ENCODE peak calls at places on chromosomes 11 and 22, in eight cellular contexts. F, N, L, O, Q, B, G and J are unnamed samples.

GRCh38 chr11:126229782-126230540 is 18.4 kb downstream of the FAM118B start:
- DNase-seq in N (no peak), L (no peak), O (no peak), G (peak; percentile 12), Q (no peak), F (no peak), B (no peak), J (no peak)

GRCh38 chr11:27870985-27871485 is 170.8 kb upstream of the BDNF start:
- DNase-seq in B (no peak), L (no peak), G (no peak), F (no peak), Q (no peak), O (no peak), N (no peak), J (no peak)

GRCh38 chr22:39727541-39727940 is 157.0 kb downstream of the CACNA1I start:
- DNase-seq in N (no peak), G (no peak), Q (no peak), L (peak; percentile 63), O (no peak), F (no peak), B (no peak), J (peak; percentile 20)

GRCh38 chr11:10322830-10323792 is 18.2 kb downstream of the ADM start:
- DNase-seq in O (no peak), F (no peak), G (peak; percentile 94), N (peak; percentile 90), Q (peak; percentile 42), B (no peak), L (peak; percentile 85), J (peak; percentile 80)

GRCh38 chr11:126561327-126561893 is 205.9 kb downstream of the ST3GAL4 start:
- DNase-seq in F (peak; percentile 86), G (peak; percentile 66), B (no peak), Q (peak; percentile 33), L (peak; percentile 86), N (no peak), O (no peak), J (no peak)

GRCh38 chr11:62851807-62852522 is 12.6 kb upstream of the WDR74 start:
- DNase-seq in G (no peak), Q (no peak), N (no peak), F (no peak), O (no peak), L (no peak), B (no peak), J (no peak)

GRCh38 chr11:10500757-10501684 is 40.0 kb downstream of the RNF141 start:
- DNase-seq in L (no peak), O (peak; percentile 46), Q (no peak), G (no peak), B (no peak), F (no peak), N (no peak), J (no peak)

GRCh38 chr11:32312865-32313403 is 122.4 kb downstream of the WT1 start:
- DNase-seq in L (peak; percentile 71), Q (peak; percentile 29), O (no peak), F (no peak), B (no peak), N (peak; percentile 84), G (peak; percentile 92), J (no peak)

GRCh38 chr22:29907753-29908515 is 25.0 kb downstream of the MTMR3 start:
- DNase-seq in Q (peak; percentile 84), B (no peak), G (peak; percentile 83), N (peak; percentile 87), F (no peak), L (peak; percentile 92), O (no peak), J (peak; percentile 64)

GRCh38 chr11:16357776-16358175 is 1.4 kb upstream of the SOX6 start:
- DNase-seq in B (no peak), Q (no peak), N (no peak), O (no peak), F (no peak), L (no peak), G (no peak), J (no peak)

GRCh38 chr11:32870676-32871075 is 21.9 kb upstream of the QSER1 start:
- DNase-seq in B (no peak), L (no peak), F (no peak), G (no peak), Q (peak; percentile 8), N (no peak), O (no peak), J (no peak)

GRCh38 chr22:35604671-35605457 is 12.3 kb downstream of the MB start:
- DNase-seq in G (no peak), F (no peak), L (peak; percentile 44), Q (peak; percentile 72), B (no peak), O (peak; percentile 15), N (no peak), J (no peak)

GRCh38 chr11:68581439-68581838 is 102.9 kb upstream of the GAL start:
- DNase-seq in B (no peak), F (no peak), G (no peak), O (no peak), N (no peak), L (no peak), Q (no peak), J (no peak)

GRCh38 chr11:22558638-22559037 is 67.0 kb downstream of the FANCF start:
- DNase-seq in F (no peak), L (no peak), B (no peak), O (no peak), G (peak; percentile 48), N (no peak), Q (no peak), J (no peak)

GRCh38 chr22:31569126-31569525 is 72.8 kb downstream of the SFI1 start:
- DNase-seq in Q (no peak), L (no peak), N (no peak), G (no peak), F (no peak), B (no peak), O (no peak), J (no peak)

GRCh38 chr22:16609548-16610261 is 17.1 kb upstream of the CCT8L2 start:
- DNase-seq in G (no peak), O (no peak), B (no peak), N (no peak), Q (no peak), L (no peak), F (no peak), J (no peak)

GRCh38 chr11:67384851-67385366 is 6.9 kb upstream of the RAD9A start:
- DNase-seq in Q (peak; percentile 79), O (peak; percentile 85), F (no peak), G (peak; percentile 68), B (no peak), N (no peak), L (no peak), J (no peak)

GRCh38 chr11:2644844-2645778 is 54.7 kb downstream of the KCNQ1OT1 start:
- DNase-seq in Q (no peak), O (no peak), B (no peak), F (no peak), L (no peak), N (no peak), G (no peak), J (no peak)

GRCh38 chr11:118757881-118758399 is 33.0 kb downstream of the DDX6 start:
- DNase-seq in Q (no peak), L (no peak), B (no peak), G (no peak), N (no peak), O (no peak), F (no peak), J (no peak)

GRCh38 chr11:118746988-118747585 is 43.9 kb downstream of the DDX6 start:
- DNase-seq in Q (no peak), G (no peak), N (no peak), B (no peak), O (no peak), L (no peak), F (no peak), J (no peak)

GRCh38 chr11:118749429-118749828 is 41.5 kb downstream of the DDX6 start:
- DNase-seq in N (no peak), F (no peak), Q (no peak), G (no peak), L (no peak), O (no peak), B (no peak), J (no peak)

GRCh38 chr11:118748056-118748455 is 42.9 kb downstream of the DDX6 start:
- DNase-seq in L (peak; percentile 12), O (no peak), N (no peak), G (no peak), B (no peak), Q (no peak), F (no peak), J (no peak)

GRCh38 chr11:118752654-118753053 is 38.3 kb downstream of the DDX6 start:
- DNase-seq in N (no peak), O (no peak), Q (no peak), B (no peak), L (no peak), G (no peak), F (no peak), J (no peak)
- H3K27ac ChIP-seq in N (no peak overlapping the region), O (no peak overlapping the region), Q (no peak overlapping the region), B (no peak overlapping the region), L (no peak overlapping the region), G (no peak overlapping the region), F (no peak overlapping the region), J (no peak overlapping the region)

GRCh38 chr11:72026029-72026428 is 27.3 kb downstream of the IL18BP start:
- DNase-seq in G (peak; percentile 44), L (no peak), Q (no peak), N (no peak), O (no peak), B (no peak), F (no peak), J (no peak)

GRCh38 chr11:72023335-72023734 is 24.6 kb downstream of the IL18BP start:
- DNase-seq in L (no peak), B (no peak), O (no peak), Q (no peak), F (no peak), N (no peak), G (peak; percentile 39), J (no peak)

GRCh38 chr11:72024073-72024749 is 25.5 kb downstream of the IL18BP start:
- DNase-seq in F (no peak), Q (no peak), G (no peak), O (no peak), N (no peak), B (no peak), L (no peak), J (no peak)
- H3K36me3 ChIP-seq in F (peaks cover 93% of the 10 kb centered on the region), Q (peaks cover 50% of the 10 kb centered on the region), G (peaks cover 69% of the 10 kb centered on the region), O (peaks cover 73% of the 10 kb centered on the region), N (peaks cover 13% of the 10 kb centered on the region), B (peaks cover 39% of the 10 kb centered on the region), L (peaks cover 7% of the 10 kb centered on the region), J (peaks cover 90% of the 10 kb centered on the region)

GRCh38 chr11:115659061-115659963 is 155.1 kb upstream of the CADM1 start:
- DNase-seq in O (no peak), L (peak; percentile 53), B (no peak), G (no peak), F (no peak), N (no peak), Q (no peak), J (no peak)
- H3K4me3 ChIP-seq in O (no peak overlapping the region), L (peak overlapping the region; percentile 55), B (no peak overlapping the region), G (no peak overlapping the region), F (peak overlapping the region; percentile 74), N (peak overlapping the region; percentile 20), Q (no peak overlapping the region), J (peak overlapping the region; percentile 24)

DNA sequence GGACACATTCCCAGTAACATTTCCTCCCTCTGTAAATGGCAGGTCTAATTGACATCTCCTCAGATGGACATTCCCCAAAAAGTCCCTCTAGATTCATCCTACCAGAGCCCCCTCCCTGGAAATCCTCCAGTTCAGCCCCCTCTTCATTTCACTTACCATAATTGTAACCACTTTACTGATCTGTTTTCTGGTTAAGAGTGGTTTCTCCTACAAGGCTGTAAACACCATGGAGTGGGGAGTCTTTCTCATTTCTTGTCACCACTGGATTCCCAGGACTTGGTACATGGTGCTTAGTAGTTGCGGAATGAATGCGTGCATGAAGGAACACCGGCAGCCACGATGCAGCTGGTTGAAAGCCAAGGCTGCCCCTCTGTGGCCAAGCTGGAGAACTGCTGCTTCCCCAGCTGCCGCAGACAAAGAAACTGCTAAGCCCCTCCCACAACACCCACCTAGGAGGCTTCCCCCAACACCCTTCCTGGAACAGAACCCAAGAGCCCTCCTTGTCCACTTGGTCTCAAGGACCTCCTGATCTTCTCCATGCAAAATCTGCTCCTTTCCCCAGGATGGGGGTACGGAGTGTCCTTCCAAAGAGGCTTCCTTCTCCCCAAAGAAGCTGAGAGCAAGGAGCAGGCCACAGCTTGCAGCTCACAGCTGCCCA is 18.6 kb upstream of the SCARF2 start:
- DNase-seq in N (peak; percentile 50), O (peak; percentile 90), F (peak; percentile 71), Q (peak; percentile 38), L (peak; percentile 92), G (peak; percentile 93), B (peak; percentile 44), J (peak; percentile 80)
- H3K27ac ChIP-seq in N (no peak overlapping the region), O (no peak overlapping the region), F (no peak overlapping the region), Q (no peak overlapping the region), L (peak overlapping the region; percentile 42), G (no peak overlapping the region), B (no peak overlapping the region), J (no peak overlapping the region)